ENCODE peak calls at places on chromosomes 16 and 17, in six cellular contexts. Y, F, J, K, T and A are unnamed samples.

GRCh38 chr16:69741519-69741918 is 13.2 kb downstream of the NOB1 start:
- DNase-seq in T (no peak), F (peak; percentile 23), Y (no peak), J (no peak), K (no peak), A (no peak)

GRCh38 chr17:33451221-33451620 is 158.1 kb upstream of the ASIC2 start:
- DNase-seq in K (no peak), F (no peak), Y (no peak), T (no peak), J (no peak), A (no peak)

GRCh38 chr16:59342669-59343068 is 608.6 kb upstream of the GOT2 start:
- DNase-seq in Y (no peak), K (no peak), T (no peak), F (no peak), J (no peak), A (no peak)

GRCh38 chr16:58196898-58197313 is 1.0 kb downstream of the CSNK2A2 start:
- DNase-seq in K (no peak), Y (no peak), F (no peak), T (no peak), J (no peak), A (no peak)

GRCh38 chr16:77789085-77789611 is 784 bp downstream of the VAT1L start:
- DNase-seq in F (no peak), J (no peak), K (no peak), Y (no peak), T (no peak), A (no peak)

GRCh38 chr16:63096857-63097256 is 1060.6 kb upstream of the CDH8 start:
- DNase-seq in F (no peak), K (no peak), Y (no peak), J (no peak), T (no peak), A (no peak)

GRCh38 chr17:27333410-27333980 is 39.6 kb downstream of the WSB1 start:
- DNase-seq in J (no peak), K (no peak), F (no peak), Y (no peak), T (no peak), A (no peak)

GRCh38 chr16:24553983-24554382 is 14.6 kb downstream of the RBBP6 start:
- DNase-seq in Y (no peak), J (no peak), F (no peak), K (no peak), T (no peak), A (no peak)

GRCh38 chr16:73069581-73070262 is 21.8 kb upstream of the ZFHX3 start:
- DNase-seq in Y (no peak), J (no peak), T (no peak), F (no peak), K (no peak), A (no peak)

GRCh38 chr17:20157078-20157360 is 147.9 kb downstream of the SPECC1 start:
- DNase-seq in J (no peak), T (no peak), K (no peak), F (no peak), Y (no peak), A (no peak)